ENCODE peak calls at places on chromosome 1, in six cellular contexts. E is IMR-90, W is fibroblast of mammary gland, C is lower lobe of right lung, Q is psoas muscle, S is foreskin fibroblast. Z is an unnamed sample.

GRCh38 chr1:27612718-27613117 is 8.8 kb upstream of the AHDC1 start:
- DNase-seq in E (no peak), W (no peak), C (no peak), Q (no peak), S (no peak), Z (no peak)

GRCh38 chr1:219296916-219297315 is 123.2 kb downstream of the LYPLAL1 start:
- DNase-seq in E (no peak), W (no peak), C (no peak), Q (no peak), S (no peak), Z (no peak)

GRCh38 chr1:18094096-18094495 is 13.5 kb upstream of the IGSF21 start:
- DNase-seq in E (no peak), W (no peak), C (no peak), Q (no peak), S (no peak), Z (no peak)

GRCh38 chr1:184191181-184191601 is 139.7 kb downstream of the TSEN15 start:
- DNase-seq in E (peak; percentile 96), W (peak; percentile 90), C (no peak), Q (peak; percentile 54), S (peak; percentile 53), Z (no peak)

GRCh38 chr1:50271968-50272578 is 151.2 kb downstream of the DMRTA2 start:
- DNase-seq in E (no peak), W (peak; percentile 31), C (peak; percentile 54), Q (peak; percentile 26), S (no peak), Z (no peak)

GRCh38 chr1:209809601-209810000 is 3.7 kb upstream of the IRF6 start:
- DNase-seq in E (no peak), W (no peak), C (no peak), Q (no peak), S (no peak), Z (no peak)

GRCh38 chr1:17605582-17606344 is 66.3 kb downstream of the ARHGEF10L start:
- DNase-seq in E (peak; percentile 38), W (no peak), C (peak; percentile 65), Q (no peak), S (peak; percentile 53), Z (no peak)

GRCh38 chr1:17304155-17304826 is 3.7 kb upstream of the PADI4 start:
- DNase-seq in E (no peak), W (no peak), C (no peak), Q (no peak), S (peak; percentile 3), Z (no peak)

GRCh38 chr1:75724472-75725022 is at the start of gene ACADM:
- DNase-seq in E (peak; percentile 68), W (peak; percentile 74), C (peak; percentile 91), Q (peak; percentile 91), S (peak; percentile 84), Z (peak; percentile 75)

GRCh38 chr1:244231193-244231571 is 180.1 kb downstream of the ZBTB18 start:
- DNase-seq in E (no peak), W (peak; percentile 43), C (no peak), Q (peak; percentile 55), S (no peak), Z (no peak)

GRCh38 chr1:244836135-244836521 is 670 bp downstream of the COX20 start:
- DNase-seq in E (peak; percentile 47), W (peak; percentile 47), C (no peak), Q (no peak), S (peak; percentile 36), Z (no peak)

GRCh38 chr1:171743014-171743870 is 1.4 kb upstream of the VAMP4 start:
- DNase-seq in E (peak; percentile 89), W (peak; percentile 97), C (no peak), Q (no peak), S (peak; percentile 83), Z (no peak)

GRCh38 chr1:40901886-40902633 is 39.9 kb upstream of the CITED4 start:
- DNase-seq in E (peak; percentile 77), W (peak; percentile 97), C (no peak), Q (peak; percentile 48), S (peak; percentile 87), Z (no peak)

GRCh38 chr1:231934797-231935196 is 308.2 kb downstream of the DISC1 start:
- DNase-seq in E (peak; percentile 64), W (no peak), C (no peak), Q (no peak), S (no peak), Z (no peak)

GRCh38 chr1:33004628-33005027 is 32.1 kb downstream of the AK2 start:
- DNase-seq in E (peak; percentile 54), W (peak; percentile 65), C (no peak), Q (no peak), S (no peak), Z (no peak)

GRCh38 chr1:77541162-77541545 is 141.3 kb downstream of the ZZZ3 start:
- DNase-seq in E (no peak), W (no peak), C (no peak), Q (no peak), S (no peak), Z (no peak)

GRCh38 chr1:233656032-233656620 is 42.2 kb downstream of the KCNK1 start:
- DNase-seq in E (no peak), W (no peak), C (no peak), Q (no peak), S (no peak), Z (no peak)

GRCh38 chr1:228987736-228988506 is 252.6 kb downstream of the RHOU start:
- DNase-seq in E (no peak), W (no peak), C (no peak), Q (no peak), S (no peak), Z (no peak)

GRCh38 chr1:206467915-206468314 is 2.4 kb upstream of the IKBKE start:
- DNase-seq in E (peak; percentile 40), W (peak; percentile 26), C (peak; percentile 93), Q (peak; percentile 62), S (peak; percentile 85), Z (no peak)

GRCh38 chr1:7705048-7705907 is 65.8 kb upstream of the VAMP3 start:
- DNase-seq in E (no peak), W (no peak), C (peak; percentile 71), Q (peak; percentile 53), S (no peak), Z (peak; percentile 56)

GRCh38 chr1:181936768-181937581 is 124.5 kb downstream of the ZNF648 start:
- DNase-seq in E (no peak), W (peak; percentile 20), C (peak; percentile 56), Q (no peak), S (no peak), Z (no peak)

DNA sequence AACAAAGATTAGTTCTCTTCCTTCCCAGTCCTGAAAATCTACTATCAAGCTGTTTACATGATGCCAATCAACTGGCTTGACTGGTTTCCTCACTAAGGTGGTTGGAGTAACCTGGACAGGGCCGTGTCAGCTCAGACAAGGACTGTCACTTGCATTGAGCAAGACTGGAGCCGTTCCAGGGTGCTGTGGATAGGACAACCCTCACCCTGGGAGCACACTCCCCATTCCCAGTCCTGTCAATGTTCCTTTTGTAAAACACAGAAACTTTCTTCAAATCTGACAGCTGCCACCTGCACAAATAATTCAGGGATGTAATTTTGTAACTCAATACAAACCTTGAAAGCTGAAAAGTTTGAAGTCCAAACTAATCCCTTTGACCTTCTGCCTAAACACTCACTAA is 31.4 kb downstream of the PLPP3 start:
- DNase-seq in E (no peak), W (no peak), C (no peak), Q (peak; percentile 72), S (no peak), Z (no peak)
- TF ChIP-seq CTCF in E (no peak), W (no peak), C (no peak), Q (no peak), S (no peak), Z (no peak)

GRCh38 chr1:55179177-55179835 is 35.9 kb downstream of the USP24 start:
- DNase-seq in E (peak; percentile 13), W (peak; percentile 10), C (no peak), Q (no peak), S (no peak), Z (no peak)

GRCh38 chr1:55185832-55186231 is 29.3 kb downstream of the USP24 start:
- DNase-seq in E (no peak), W (no peak), C (no peak), Q (no peak), S (no peak), Z (no peak)

GRCh38 chr1:55184859-55185258 is 30.3 kb downstream of the USP24 start:
- DNase-seq in E (no peak), W (no peak), C (no peak), Q (no peak), S (no peak), Z (no peak)

DNA sequence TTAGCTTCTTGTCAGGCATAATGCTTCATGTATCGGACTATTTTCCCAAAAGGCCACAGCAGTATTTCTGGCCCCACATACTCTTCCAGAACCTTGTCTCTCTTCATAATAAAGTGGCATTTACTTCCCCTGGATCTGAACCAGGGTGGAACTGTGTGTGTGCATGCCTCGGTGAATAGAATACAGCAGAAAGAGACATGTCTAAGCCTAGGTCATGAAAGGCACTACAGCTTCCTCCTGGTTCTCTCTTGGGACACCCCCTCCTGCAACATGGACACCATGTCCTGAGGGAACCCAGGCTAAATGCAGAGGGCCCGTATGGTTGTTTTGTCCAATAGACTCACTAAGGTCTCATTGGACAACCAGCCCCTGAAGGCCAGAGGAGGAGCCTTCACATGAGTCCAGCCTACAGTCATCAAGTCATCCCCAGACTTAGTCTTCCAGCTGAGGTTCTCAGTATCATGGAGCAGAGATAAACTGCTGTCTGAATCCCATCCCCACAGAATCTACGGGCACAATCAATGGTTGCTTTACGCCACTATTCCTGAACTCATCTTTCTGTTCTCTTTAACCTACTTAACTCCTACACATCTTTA is 35.0 kb downstream of the USP24 start:
- DNase-seq in E (no peak), W (no peak), C (no peak), Q (no peak), S (no peak), Z (no peak)
- TF ChIP-seq CTCF in E (no peak), W (no peak), C (no peak), Q (no peak), S (no peak), Z (no peak)

GRCh38 chr1:247430430-247430829 is 14.5 kb downstream of the NLRP3 start:
- DNase-seq in E (no peak), W (no peak), C (no peak), Q (no peak), S (no peak), Z (no peak)

GRCh38 chr1:247429526-247429925 is 13.6 kb downstream of the NLRP3 start:
- DNase-seq in E (no peak), W (peak; percentile 8), C (no peak), Q (no peak), S (no peak), Z (no peak)

GRCh38 chr1:247435026-247435770 is 19.2 kb downstream of the NLRP3 start:
- DNase-seq in E (no peak), W (no peak), C (no peak), Q (no peak), S (no peak), Z (no peak)

GRCh38 chr1:247433922-247434476 is 18.0 kb downstream of the NLRP3 start:
- DNase-seq in E (no peak), W (no peak), C (no peak), Q (no peak), S (no peak), Z (no peak)

DNA sequence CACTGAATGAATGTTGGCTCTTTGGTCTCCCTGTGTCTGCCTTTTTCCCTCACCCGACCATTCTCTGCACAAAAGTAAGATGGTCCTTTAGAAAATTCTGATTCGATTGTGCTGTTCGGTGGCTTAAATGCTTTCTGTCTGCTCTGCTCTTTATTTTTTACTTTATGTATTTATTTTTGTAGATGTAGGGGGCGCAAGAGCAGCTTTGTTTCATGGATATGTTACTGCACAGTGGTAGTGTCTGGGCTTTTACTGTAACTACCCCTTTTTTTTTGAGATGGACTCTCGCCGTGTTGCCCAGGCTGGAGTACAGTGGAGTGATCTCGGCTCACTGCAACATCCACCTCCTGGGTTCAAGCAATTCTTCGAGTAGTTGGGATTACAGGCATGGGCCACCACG is 15.7 kb downstream of the NLRP3 start:
- DNase-seq in E (no peak), W (no peak), C (no peak), Q (no peak), S (no peak), Z (no peak)
- TF ChIP-seq CTCF in E (no peak), W (no peak), C (no peak), Q (no peak), S (no peak), Z (no peak)

GRCh38 chr1:201020647-201021332 is 2.7 kb downstream of the KIF21B start:
- DNase-seq in E (no peak), W (no peak), C (no peak), Q (no peak), S (no peak), Z (no peak)
- TF ChIP-seq CTCF in E (peak; percentile 9), W (peak; percentile 30), C (peak; percentile 17), Q (no peak), S (no peak), Z (peak; percentile 35)

Z was measured in natural killer cell.